ENCODE peak calls at places on chromosomes 3 and 15, in seven cellular contexts. W, C, F, O, T, V and Z are unnamed samples.

GRCh38 chr3:49465269-49466034 is 4.6 kb upstream of the DAG1 start:
- DNase-seq in O (peak; percentile 63), T (no peak), W (no peak), V (no peak), C (no peak), F (no peak), Z (no peak)

GRCh38 chr3:178084938-178085816 is 451.1 kb upstream of the KCNMB2 start:
- DNase-seq in V (peak; percentile 78), O (peak; percentile 58), F (peak; percentile 67), C (peak; percentile 35), W (peak; percentile 92), T (no peak), Z (no peak)

GRCh38 chr3:162628531-162628930 is 1131.9 kb downstream of the OTOL1 start:
- DNase-seq in O (no peak), W (no peak), V (no peak), T (no peak), C (no peak), F (no peak), Z (no peak)

GRCh38 chr3:66075281-66075680 is 36.6 kb upstream of the MAGI1 start:
- DNase-seq in W (no peak), C (no peak), V (no peak), T (no peak), F (no peak), O (no peak), Z (peak; percentile 23)

GRCh38 chr3:30644615-30645014 is 38.2 kb downstream of the TGFBR2 start:
- DNase-seq in F (no peak), W (no peak), O (peak; percentile 49), T (peak; percentile 21), V (no peak), C (peak; percentile 48), Z (no peak)

GRCh38 chr15:56052389-56053045 is 59.1 kb upstream of the NEDD4 start:
- DNase-seq in T (peak; percentile 48), W (no peak), V (peak; percentile 35), F (no peak), C (no peak), O (peak; percentile 45), Z (peak; percentile 12)

GRCh38 chr3:168094580-168094876 is 1.2 kb downstream of the GOLIM4 start:
- DNase-seq in V (no peak), T (no peak), W (no peak), F (no peak), C (no peak), O (no peak), Z (no peak)

GRCh38 chr3:24220859-24221657 is 273.6 kb downstream of the THRB start:
- DNase-seq in O (no peak), F (no peak), W (no peak), C (no peak), V (no peak), T (no peak), Z (peak; percentile 67)

GRCh38 chr3:83092521-83093221 is 1331.2 kb upstream of the GBE1 start:
- DNase-seq in F (no peak), O (no peak), V (no peak), W (no peak), C (no peak), T (no peak), Z (no peak)

GRCh38 chr3:122484985-122485384 is 29.8 kb downstream of the KPNA1 start:
- DNase-seq in O (no peak), T (no peak), F (no peak), C (no peak), W (no peak), V (no peak), Z (no peak)

GRCh38 chr3:53402323-53402722 is 55.0 kb upstream of the DCP1A start:
- DNase-seq in T (no peak), W (no peak), V (no peak), O (no peak), F (no peak), C (no peak), Z (no peak)

GRCh38 chr3:191352014-191352413 is 21.7 kb upstream of the UTS2B start:
- DNase-seq in O (no peak), V (no peak), T (no peak), C (no peak), F (no peak), W (no peak), Z (no peak)

GRCh38 chr3:72968280-72968679 is 28.3 kb upstream of the PPP4R2 start:
- DNase-seq in F (no peak), W (no peak), O (peak; percentile 43), C (no peak), V (no peak), T (no peak), Z (no peak)

GRCh38 chr15:95024388-95024787 is 793.0 kb downstream of the MCTP2 start:
- DNase-seq in F (no peak), T (no peak), O (no peak), V (peak; percentile 56), W (no peak), C (no peak), Z (no peak)

GRCh38 chr3:169771651-169772529 is 1.3 kb upstream of the MYNN start:
- DNase-seq in W (peak; percentile 59), O (peak; percentile 87), V (peak; percentile 88), F (peak; percentile 65), C (peak; percentile 45), T (no peak), Z (peak; percentile 10)

GRCh38 chr3:71398157-71398836 is 185.2 kb downstream of the FOXP1 start:
- DNase-seq in F (no peak), C (no peak), T (no peak), O (no peak), W (no peak), V (no peak), Z (no peak)

GRCh38 chr3:134250717-134251220 is at the start of gene RYK:
- DNase-seq in W (peak; percentile 71), O (peak; percentile 76), C (peak; percentile 51), V (peak; percentile 88), F (peak; percentile 84), T (peak; percentile 93), Z (peak; percentile 81)

GRCh38 chr15:66997212-66997611 is 68.2 kb upstream of the SMAD3 start:
- DNase-seq in T (no peak), V (no peak), C (no peak), W (no peak), F (no peak), O (no peak), Z (peak; percentile 23)

GRCh38 chr15:77010312-77010686 is 15.4 kb downstream of the PSTPIP1 start:
- DNase-seq in W (no peak), F (no peak), C (no peak), V (peak; percentile 55), T (no peak), O (no peak), Z (no peak)